ENCODE peak calls at places on chromosomes 16 and 17, in five cellular contexts. U, N, G, E and C are unnamed samples.

GRCh38 chr16:19513377-19514053 is 8.4 kb downstream of the GDE1 start:
- DNase-seq in E (no peak), N (no peak), U (peak; percentile 30), G (no peak), C (no peak)

GRCh38 chr16:75789237-75789636 is 62.9 kb upstream of the CPHXL start:
- DNase-seq in G (no peak), U (no peak), E (no peak), N (no peak), C (peak; percentile 27)

GRCh38 chr16:81327483-81328196 is 12.9 kb downstream of the GAN start:
- DNase-seq in N (no peak), U (no peak), E (no peak), G (no peak), C (no peak)

GRCh38 chr17:74427048-74427762 is 4.7 kb upstream of the GPRC5C start:
- DNase-seq in E (peak; percentile 88), U (peak; percentile 75), N (no peak), G (peak; percentile 96), C (no peak)

GRCh38 chr17:76994237-76994637 is 126.0 kb downstream of the MGAT5B start:
- DNase-seq in E (no peak), G (no peak), N (no peak), U (no peak), C (no peak)

GRCh38 chr17:73316919-73317505 is 5.2 kb upstream of the CDC42EP4 start:
- DNase-seq in U (no peak), G (no peak), E (no peak), N (no peak), C (no peak)

GRCh38 chr16:23402100-23402499 is 50.9 kb downstream of the COG7 start:
- DNase-seq in U (no peak), E (no peak), N (no peak), G (no peak), C (no peak)

GRCh38 chr17:55273579-55274370 is 9.0 kb downstream of the HLF start:
- DNase-seq in U (peak; percentile 86), G (peak; percentile 97), N (peak; percentile 92), E (no peak), C (peak; percentile 48)

GRCh38 chr16:143047-143446 is 4.6 kb upstream of the NPRL3 start:
- DNase-seq in E (no peak), G (no peak), N (no peak), U (no peak), C (no peak)

GRCh38 chr17:66620528-66620927 is 214.4 kb upstream of the CACNG5 start:
- DNase-seq in G (no peak), U (no peak), E (no peak), N (no peak), C (no peak)

GRCh38 chr17:79949646-79950292 is 85.9 kb downstream of the TBC1D16 start:
- DNase-seq in N (peak; percentile 4), E (no peak), U (peak; percentile 12), G (no peak), C (no peak)

GRCh38 chr17:56786989-56787482 is 46.7 kb downstream of the C17orf67 start:
- DNase-seq in G (no peak), N (peak; percentile 73), E (no peak), U (peak; percentile 59), C (peak; percentile 59)

GRCh38 chr17:64024781-64025731 is 4.6 kb upstream of the ICAM2 start:
- DNase-seq in U (no peak), G (peak; percentile 21), E (no peak), N (peak; percentile 51), C (no peak)

GRCh38 chr17:6603746-6604325 is 36.7 kb downstream of the KIAA0753 start:
- DNase-seq in E (no peak), G (peak; percentile 11), U (peak; percentile 46), N (peak; percentile 21), C (no peak)

GRCh38 chr16:53775821-53776431 is 72.0 kb downstream of the FTO start:
- DNase-seq in N (peak; percentile 50), U (peak; percentile 73), G (peak; percentile 65), E (no peak), C (peak; percentile 29)

DNA sequence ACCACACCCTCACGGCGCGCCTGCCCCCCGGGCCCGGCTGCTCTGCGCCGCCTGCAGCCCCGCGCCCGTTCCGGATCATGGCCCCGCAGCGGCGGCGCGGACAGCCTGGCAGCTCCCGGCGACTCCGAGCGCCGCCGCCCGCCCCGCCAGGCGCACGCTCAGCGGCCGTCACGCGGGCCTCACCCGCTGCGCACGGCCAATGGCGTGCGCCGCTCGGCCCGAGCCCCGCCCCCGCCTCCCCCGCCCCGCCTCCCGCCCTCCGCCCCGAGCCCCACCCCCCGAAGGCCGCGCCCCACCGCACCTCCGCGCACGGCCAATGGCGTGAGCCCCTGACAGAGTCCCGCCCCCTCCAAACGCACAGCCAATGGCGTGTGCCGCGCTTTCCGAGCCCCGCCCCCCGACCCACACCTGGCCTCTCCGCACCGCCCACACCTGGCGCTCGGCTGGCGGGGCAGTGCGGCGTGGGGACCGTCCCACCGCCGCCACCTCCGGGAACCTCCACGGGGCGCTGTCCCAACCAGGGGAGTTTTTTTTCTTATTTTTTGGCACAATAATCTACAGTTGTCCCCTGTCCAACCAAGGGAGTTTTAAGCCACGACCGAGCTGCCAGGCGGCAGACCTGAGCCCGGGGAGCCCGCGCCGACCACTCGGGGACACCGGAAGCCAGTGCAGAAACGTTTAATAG is at the start of gene PCYT2:
- DNase-seq in G (peak; percentile 95), N (peak; percentile 94), U (peak; percentile 93), E (peak; percentile 97), C (peak; percentile 94)
- TF ChIP-seq POLR2A in G (peak; percentile 57), N (peak; percentile 31), U (no peak), E (no peak), C (peak; percentile 73)

DNA sequence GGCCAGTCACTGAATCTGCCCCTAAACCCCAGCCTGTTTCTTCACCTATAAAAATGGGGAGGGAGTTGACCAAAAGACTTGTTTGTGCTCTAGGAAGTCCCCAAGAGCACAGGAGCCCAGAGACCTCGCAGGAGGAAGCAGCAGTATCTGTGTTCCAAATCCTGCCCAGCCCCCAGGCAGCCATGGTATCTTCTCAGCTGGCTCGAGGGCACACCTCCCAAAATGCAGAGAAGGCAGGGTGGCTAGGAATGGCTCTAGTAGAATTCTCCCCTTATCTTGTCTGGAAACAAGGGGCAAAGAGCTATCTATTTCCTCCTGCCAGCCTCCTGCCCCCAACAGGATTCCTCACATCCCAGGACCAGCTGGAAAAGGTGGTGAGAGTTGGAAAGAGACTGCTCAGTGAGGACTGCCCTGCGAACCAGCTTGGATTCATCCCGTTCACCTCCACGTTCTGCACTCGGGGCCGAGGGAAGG is 8.6 kb upstream of the TSPOAP1 start:
- DNase-seq in U (peak; percentile 51), E (peak; percentile 49), N (no peak), G (no peak), C (no peak)
- TF ChIP-seq POLR2A in U (no peak), E (no peak), N (no peak), G (no peak), C (no peak)

DNA sequence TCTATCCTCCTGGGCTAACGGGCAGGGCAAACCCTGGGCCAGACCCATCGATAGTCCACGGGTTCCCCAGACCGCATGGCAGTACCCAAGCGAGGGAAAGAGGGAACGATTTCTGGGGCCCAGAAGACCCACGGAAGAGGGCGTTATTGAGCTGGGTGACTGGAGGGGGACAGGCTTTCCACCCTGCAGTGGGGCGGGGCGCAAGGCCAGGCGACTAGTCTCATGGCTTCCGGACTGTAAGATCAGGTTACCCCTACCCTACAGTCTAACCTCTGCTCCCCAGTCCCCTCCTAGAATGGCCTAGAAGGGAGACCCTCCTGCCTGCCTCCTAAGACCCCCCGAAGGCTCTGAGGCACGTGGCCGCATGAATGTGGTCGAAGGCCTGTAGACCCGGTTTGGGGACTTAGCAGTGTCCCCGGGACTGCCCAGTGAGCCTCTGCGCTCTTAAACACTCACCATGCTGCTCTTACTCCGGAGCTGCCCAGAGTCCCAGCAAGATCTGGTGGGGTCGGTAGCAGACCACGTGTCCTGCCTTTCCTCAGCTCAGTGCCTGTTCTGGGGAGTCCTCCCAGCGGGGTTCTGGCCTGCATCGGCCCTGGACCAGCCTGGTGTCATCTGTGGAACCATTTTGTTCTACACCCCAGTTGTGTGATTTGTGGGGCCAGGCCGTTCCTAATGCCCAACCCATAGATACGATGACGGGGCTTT is 13.1 kb upstream of the AURKB start:
- DNase-seq in U (peak; percentile 71), N (peak; percentile 77), G (peak; percentile 69), E (no peak), C (no peak)
- TF ChIP-seq POLR2A in U (no peak), N (no peak), G (no peak), E (no peak), C (no peak)

GRCh38 chr17:48892940-48893645 is 506 bp downstream of the ATP5MC1 start:
- DNase-seq in E (no peak), N (no peak), G (no peak), U (no peak), C (no peak)
- TF ChIP-seq POLR2A in E (no peak), N (no peak), G (no peak), U (no peak), C (no peak)

DNA sequence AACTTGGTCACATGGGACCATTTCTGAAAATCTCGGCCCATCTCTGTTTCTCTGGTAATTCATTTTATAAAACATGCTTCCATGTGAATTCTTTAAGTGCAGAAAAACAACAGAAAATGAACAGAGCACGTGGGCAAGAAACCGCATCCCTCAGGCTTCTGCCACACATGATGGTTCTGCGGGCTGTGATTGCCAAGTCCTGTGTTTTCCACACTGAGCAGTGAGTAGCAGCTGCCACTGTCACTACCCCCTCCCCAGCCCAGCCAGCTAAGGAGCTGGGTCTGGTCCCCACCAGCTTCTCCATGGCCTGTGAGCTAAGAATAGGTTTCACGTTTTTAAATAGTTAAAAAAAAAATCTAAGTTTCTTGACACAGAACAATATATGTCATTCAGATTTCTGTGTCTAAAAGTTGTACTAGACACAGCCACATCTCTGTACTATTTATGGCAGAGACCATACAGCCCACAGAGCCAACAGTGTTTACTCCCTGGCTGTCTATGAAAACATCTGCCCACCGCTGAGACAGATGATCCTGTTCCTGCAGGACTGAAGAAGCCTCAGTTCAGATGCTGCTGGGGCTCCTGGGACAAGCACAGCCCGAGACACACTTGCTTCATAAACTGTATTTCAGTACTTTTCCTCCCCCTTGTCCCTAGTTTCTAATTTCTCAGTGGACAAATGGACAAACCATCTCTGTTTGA is 41.5 kb downstream of the USP22 start:
- DNase-seq in N (no peak), E (peak; percentile 39), G (no peak), U (no peak), C (no peak)
- TF ChIP-seq POLR2A in N (no peak), E (no peak), G (no peak), U (no peak), C (no peak)